ENCODE peak calls at places on chromosomes 3 and 15, in five cellular contexts. L is stomach; M is CD4-positive, alpha-beta T cell; H is tibial artery; B is SK-N-SH. F is an unnamed sample.

GRCh38 chr3:188000361-188000861 is 153.5 kb upstream of the LPP start:
- DNase-seq in L (peak; percentile 44), H (no peak), B (no peak), M (no peak), F (no peak)

GRCh38 chr15:67863442-67863987 is 23.7 kb upstream of the RNU6-1 start:
- DNase-seq in H (peak; percentile 69), M (peak; percentile 65), B (peak; percentile 90), L (peak; percentile 87), F (peak; percentile 85)

GRCh38 chr3:11734-12133 is 184.8 kb upstream of the CHL1 start:
- DNase-seq in M (no peak), H (no peak), B (peak; percentile 51), L (no peak), F (no peak)

GRCh38 chr3:172685331-172686214 is 25.3 kb downstream of the NCEH1 start:
- DNase-seq in B (no peak), L (no peak), H (no peak), M (no peak), F (no peak)

GRCh38 chr15:80121546-80121945 is 31.3 kb upstream of the FAH start:
- DNase-seq in M (no peak), L (no peak), B (peak; percentile 9), H (no peak), F (no peak)

GRCh38 chr3:39879581-39879980 is 70.2 kb downstream of the MYRIP start:
- DNase-seq in H (no peak), M (no peak), L (no peak), B (no peak), F (no peak)

GRCh38 chr3:114451561-114452018 is 157.8 kb downstream of the TIGIT start:
- DNase-seq in M (no peak), B (no peak), L (peak; percentile 60), H (peak; percentile 38), F (no peak)

GRCh38 chr15:61994216-61994615 is 66.0 kb downstream of the VPS13C start:
- DNase-seq in B (no peak), M (no peak), H (no peak), L (no peak), F (no peak)

GRCh38 chr3:79367066-79367465 is 400.7 kb downstream of the ROBO1 start:
- DNase-seq in M (no peak), H (no peak), L (no peak), B (no peak), F (no peak)

GRCh38 chr15:91186892-91187644 is 87.0 kb downstream of the SV2B start:
- DNase-seq in B (no peak), L (no peak), M (no peak), H (no peak), F (no peak)

GRCh38 chr3:171172070-171172469 is 145.6 kb upstream of the SLC2A2 start:
- DNase-seq in B (no peak), M (peak; percentile 3), H (no peak), L (no peak), F (no peak)

GRCh38 chr15:67066041-67067021 is 929 bp downstream of the SMAD3 start:
- DNase-seq in M (no peak), H (no peak), L (no peak), B (peak; percentile 65), F (no peak)

GRCh38 chr3:153051427-153052095 is 110.5 kb upstream of the RAP2B start:
- DNase-seq in L (no peak), H (no peak), B (no peak), M (no peak), F (no peak)

GRCh38 chr15:101455291-101455916 is 34.1 kb downstream of the PCSK6 start:
- DNase-seq in L (no peak), H (no peak), M (no peak), B (peak; percentile 63), F (no peak)

GRCh38 chr3:185549651-185550111 is 2.7 kb downstream of the LIPH start:
- DNase-seq in B (no peak), H (no peak), M (no peak), L (no peak), F (no peak)

GRCh38 chr3:194089357-194090177 is 46.4 kb upstream of the HES1 start:
- DNase-seq in L (peak; percentile 40), M (no peak), H (peak; percentile 66), B (no peak), F (peak; percentile 60)

GRCh38 chr3:188164248-188164687 is 10.3 kb downstream of the LPP start:
- DNase-seq in M (no peak), L (peak; percentile 60), H (no peak), B (no peak), F (no peak)

GRCh38 chr3:16069149-16069922 is 105.1 kb upstream of the GALNT15 start:
- DNase-seq in L (no peak), M (no peak), H (no peak), B (no peak), F (no peak)

GRCh38 chr3:52093751-52094525 is 37.6 kb upstream of the DUSP7 start:
- DNase-seq in L (no peak), M (no peak), B (no peak), H (no peak), F (no peak)

GRCh38 chr3:129291487-129291886 is 12.8 kb downstream of the HMCES start:
- DNase-seq in L (no peak), B (no peak), H (no peak), M (no peak), F (no peak)

GRCh38 chr3:47464603-47465002 is 11.1 kb downstream of the SCAP start:
- DNase-seq in M (no peak), H (no peak), L (no peak), B (no peak), F (no peak)

GRCh38 chr3:47473391-47473790 is 2.4 kb downstream of the SCAP start:
- DNase-seq in H (no peak), L (no peak), B (no peak), M (no peak), F (no peak)

GRCh38 chr3:47475029-47475569 is 642 bp downstream of the SCAP start:
- DNase-seq in H (no peak), L (no peak), B (peak; percentile 50), M (no peak), F (no peak)

GRCh38 chr3:47469616-47470015 is 6.1 kb downstream of the SCAP start:
- DNase-seq in M (no peak), H (no peak), B (no peak), L (no peak), F (no peak)
- H3K9me3 ChIP-seq in M (no peaks in the 10 kb centered on the region), H (no peaks in the 10 kb centered on the region), B (no peaks in the 10 kb centered on the region), L (no peaks in the 10 kb centered on the region), F (no peaks in the 10 kb centered on the region)

GRCh38 chr15:47903369-47903768 is 186.1 kb downstream of the SEMA6D start:
- DNase-seq in M (no peak), L (no peak), B (no peak), H (no peak), F (no peak)

DNA sequence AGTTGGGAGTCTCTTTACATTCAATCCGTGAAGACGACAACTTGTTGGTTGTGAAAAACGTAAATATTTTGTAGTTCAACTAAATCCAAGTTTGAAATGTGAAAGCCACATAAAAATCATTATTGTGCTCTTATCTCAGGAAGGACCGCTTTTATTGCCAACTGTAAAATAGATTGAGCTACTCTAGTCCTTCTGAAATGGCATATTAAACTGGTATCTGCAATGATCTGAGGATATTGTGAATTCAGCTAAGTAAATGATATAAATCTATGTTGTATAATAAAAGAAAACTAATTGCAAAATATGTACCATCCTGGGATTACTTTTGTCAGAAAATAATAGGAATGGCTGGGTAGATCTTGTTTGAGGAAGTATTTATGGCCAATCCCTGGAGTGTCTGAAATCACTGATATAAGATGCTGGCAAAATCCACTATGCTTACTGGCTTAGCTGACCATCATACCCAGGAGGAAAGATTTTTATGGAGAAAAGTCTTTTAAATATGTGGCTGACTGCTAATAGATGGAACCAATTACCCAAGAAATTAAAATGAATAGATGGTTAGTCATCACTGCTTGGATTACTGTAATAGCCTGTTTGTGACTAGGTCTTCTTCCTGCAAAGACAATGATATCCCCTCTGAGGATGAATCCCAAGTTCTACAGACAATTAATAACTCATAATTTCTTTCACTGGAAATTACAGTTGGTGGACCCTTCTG is 191.8 kb downstream of the SEMA6D start:
- DNase-seq in M (no peak), B (no peak), L (no peak), H (no peak), F (no peak)
- H3K9me3 ChIP-seq in M (no peaks in the 10 kb centered on the region), B (no peaks in the 10 kb centered on the region), L (peaks cover 4% of the 10 kb centered on the region), H (peaks cover 2% of the 10 kb centered on the region), F (no peaks in the 10 kb centered on the region)

DNA sequence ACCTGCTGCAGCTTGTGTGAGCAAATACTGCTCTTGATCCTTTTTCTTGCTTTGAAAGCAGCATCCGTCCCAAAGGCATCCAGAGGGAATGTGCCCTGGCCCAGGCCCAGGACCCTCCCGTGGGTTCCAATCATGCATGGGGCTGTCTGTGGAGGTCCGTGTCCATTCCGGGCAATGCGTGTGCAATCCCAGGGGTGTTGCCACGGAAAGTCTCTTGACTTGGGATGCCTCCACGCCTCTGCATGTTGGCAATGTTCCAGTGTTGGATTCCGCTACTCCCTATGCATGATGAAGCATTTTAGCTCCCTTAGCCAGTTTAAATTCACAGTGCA is 105.7 kb downstream of the SNRPN start:
- DNase-seq in H (no peak), L (peak; percentile 23), B (no peak), M (no peak), F (no peak)
- H3K9me3 ChIP-seq in H (peaks cover 100% of the 10 kb centered on the region), L (peaks cover 100% of the 10 kb centered on the region), B (no peaks in the 10 kb centered on the region), M (peaks cover 100% of the 10 kb centered on the region), F (peaks cover 100% of the 10 kb centered on the region)

GRCh38 chr15:26461847-26462608 is 310.8 kb downstream of the GABRB3 start:
- DNase-seq in L (no peak), B (no peak), M (no peak), H (no peak), F (no peak)

GRCh38 chr15:26455828-26456227 is 317.0 kb downstream of the GABRB3 start:
- DNase-seq in H (no peak), L (no peak), M (no peak), B (no peak), F (no peak)

GRCh38 chr15:26460165-26460564 is 312.7 kb downstream of the GABRB3 start:
- DNase-seq in B (no peak), M (no peak), L (no peak), H (no peak), F (no peak)
- H3K9me3 ChIP-seq in B (peaks cover 4% of the 10 kb centered on the region), M (peaks cover 4% of the 10 kb centered on the region), L (no peaks in the 10 kb centered on the region), H (no peaks in the 10 kb centered on the region), F (peaks cover 6% of the 10 kb centered on the region)

GRCh38 chr3:197249542-197249941 is 48.9 kb downstream of the DLG1 start:
- DNase-seq in M (no peak), B (no peak), H (no peak), L (no peak), F (no peak)

GRCh38 chr3:197241173-197241572 is 57.2 kb downstream of the DLG1 start:
- DNase-seq in L (no peak), B (no peak), M (no peak), H (no peak), F (no peak)

GRCh38 chr3:197242784-197243432 is 55.5 kb downstream of the DLG1 start:
- DNase-seq in L (no peak), H (no peak), M (no peak), B (no peak), F (no peak)

GRCh38 chr3:197248341-197248740 is 50.1 kb downstream of the DLG1 start:
- DNase-seq in B (no peak), H (no peak), M (no peak), L (no peak), F (no peak)

GRCh38 chr3:197244751-197245150 is 53.7 kb downstream of the DLG1 start:
- DNase-seq in M (no peak), L (no peak), B (no peak), H (no peak), F (no peak)
- H3K9me3 ChIP-seq in M (peaks cover 50% of the 10 kb centered on the region), L (peaks cover 23% of the 10 kb centered on the region), B (peaks cover 42% of the 10 kb centered on the region), H (peaks cover 6% of the 10 kb centered on the region), F (peaks cover 51% of the 10 kb centered on the region)